ENCODE peak calls at places on chromosome 10, in eight cellular contexts. F, R, C, U, N, P, X and Y are unnamed samples.

GRCh38 chr10:116961305-116962251 is 43.4 kb downstream of the SHTN1 start:
- DNase-seq in F (no peak), R (no peak), C (no peak), U (peak), N (no peak), P (no peak), X (no peak), Y (no peak)

GRCh38 chr10:3776796-3777571 is 8.0 kb downstream of the KLF6 start:
- DNase-seq in F (no peak), R (no peak), C (peak), U (no peak), N (peak), P (peak), X (no peak), Y (peak)

GRCh38 chr10:67221939-67222494 is 296.2 kb downstream of the LRRTM3 start:
- DNase-seq in F (no peak), R (no peak), C (no peak), U (no peak), N (no peak), P (no peak), X (no peak), Y (no peak)

GRCh38 chr10:121681982-121682687 is 83.9 kb upstream of the FGFR2 start:
- DNase-seq in F (no peak), R (no peak), C (no peak), U (no peak), N (no peak), P (no peak), X (no peak), Y (no peak)

GRCh38 chr10:131554821-131555220 is 243.3 kb upstream of the TCERG1L start:
- DNase-seq in F (no peak), R (no peak), C (no peak), U (no peak), N (no peak), P (no peak), X (no peak), Y (no peak)

GRCh38 chr10:86224354-86225097 is 142.1 kb downstream of the GRID1 start:
- DNase-seq in F (no peak), R (no peak), C (no peak), U (no peak), N (no peak), P (no peak), X (no peak), Y (no peak)

GRCh38 chr10:72319416-72320254 is 35.1 kb downstream of the DNAJB12 start:
- DNase-seq in F (no peak), R (peak), C (peak), U (no peak), N (peak), P (peak), X (peak), Y (peak)

GRCh38 chr10:100506596-100507356 is 12.9 kb downstream of the SEC31B start:
- DNase-seq in F (no peak), R (no peak), C (no peak), U (no peak), N (no peak), P (no peak), X (peak), Y (no peak)